ENCODE peak calls at places on chromosome 5, in eight cellular contexts. H is cardiac muscle cell, D is fibroblast of mammary gland, N is IMR-90, O is left ventricle myocardium inferior, V is mucosa of descending colon, M is lower lobe of right lung, B is spleen. K is an unnamed sample.

GRCh38 chr5:133827001-133827400 is 141.4 kb downstream of the C5orf15 start:
- DNase-seq in H (no peak), D (no peak), N (no peak), O (no peak), V (no peak), M (no peak), B (peak), K (no peak)

GRCh38 chr5:154967419-154968024 is 26.6 kb downstream of the MRPL22 start:
- DNase-seq in H (peak), D (peak), N (peak), O (no peak), V (no peak), M (no peak), B (no peak), K (no peak)

GRCh38 chr5:133753856-133754255 is 141.5 kb upstream of the FSTL4 start:
- DNase-seq in H (no peak), D (no peak), N (no peak), O (no peak), V (no peak), M (no peak), B (no peak), K (no peak)

GRCh38 chr5:92674322-92674721 is 906.7 kb downstream of the NR2F1-AS1 start:
- DNase-seq in H (no peak), D (no peak), N (no peak), O (no peak), V (no peak), M (no peak), B (no peak), K (no peak)

GRCh38 chr5:65121880-65122436 is 353.2 kb downstream of the CWC27 start:
- DNase-seq in H (no peak), D (peak), N (peak), O (no peak), V (no peak), M (no peak), B (no peak), K (peak)

GRCh38 chr5:53425598-53426516 is 54.6 kb upstream of the FST start:
- DNase-seq in H (peak), D (peak), N (no peak), O (no peak), V (no peak), M (no peak), B (no peak), K (no peak)

GRCh38 chr5:157651623-157652376 is 438 bp downstream of the SOX30 start:
- DNase-seq in H (no peak), D (peak), N (no peak), O (peak), V (peak), M (peak), B (peak), K (no peak)

GRCh38 chr5:141330299-141331080 is at the start of gene PCDHGA1:
- DNase-seq in H (no peak), D (peak), N (peak), O (no peak), V (no peak), M (no peak), B (no peak), K (no peak)

GRCh38 chr5:179184521-179185050 is 124.4 kb downstream of the ZNF354C start:
- DNase-seq in H (no peak), D (no peak), N (no peak), O (no peak), V (no peak), M (peak), B (peak), K (no peak)

GRCh38 chr5:131110256-131110594 is 54.8 kb downstream of the HINT1 start:
- DNase-seq in H (no peak), D (no peak), N (no peak), O (no peak), V (no peak), M (no peak), B (no peak), K (no peak)
- TF ChIP-seq CTCF in H (no peak), D (no peak), N (no peak), O (peak), V (no peak), M (no peak), B (no peak), K (no peak)

DNA sequence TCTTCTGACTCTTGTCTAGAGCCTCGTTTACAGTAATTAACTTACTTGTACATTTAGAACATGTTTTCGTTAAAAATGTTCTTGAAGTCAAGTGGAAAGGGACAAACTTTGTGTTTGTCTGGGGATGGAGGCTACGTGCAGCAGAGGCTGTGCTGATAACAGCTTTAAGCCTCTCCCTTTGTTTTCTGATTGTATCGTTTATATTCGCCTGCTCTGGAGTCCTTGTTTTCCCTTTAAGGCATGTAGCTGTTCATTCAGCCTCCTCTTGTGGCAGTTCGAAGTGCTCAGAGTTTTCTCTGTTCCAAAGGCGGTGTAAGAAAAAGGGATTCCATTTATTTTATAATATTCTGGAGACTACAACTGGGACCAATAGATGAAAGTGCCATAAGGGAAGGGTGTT is 1.9 kb downstream of the SLC36A1 start:
- DNase-seq in H (no peak), D (no peak), N (no peak), O (no peak), V (no peak), M (no peak), B (no peak), K (no peak)
- H3K4me3 ChIP-seq in H (no peak), D (no peak), N (no peak), O (peak), V (no peak), M (peak), B (peak), K (no peak)

DNA sequence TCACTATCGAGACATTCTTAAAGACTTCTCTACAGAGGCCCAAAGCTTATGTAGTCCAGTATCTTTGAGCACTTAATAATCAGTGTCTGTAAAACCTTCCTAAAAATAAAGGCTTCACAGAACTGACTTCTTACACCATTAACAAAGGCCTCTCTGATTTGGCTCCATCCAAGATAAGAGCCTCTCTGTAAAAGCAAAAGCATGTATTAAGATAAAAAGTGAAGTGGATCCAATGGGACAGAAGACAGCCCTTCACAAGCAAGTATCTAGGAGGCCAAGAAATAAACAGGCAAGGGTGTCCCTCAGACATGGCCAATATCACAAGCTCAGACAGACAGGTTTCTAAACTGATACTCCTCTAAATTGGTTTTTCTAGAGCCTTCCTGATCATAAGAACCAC is 11.9 kb downstream of the LHFPL2 start:
- DNase-seq in H (peak), D (no peak), N (no peak), O (no peak), V (no peak), M (no peak), B (no peak), K (no peak)
- TF ChIP-seq CTCF in H (no peak), D (no peak), N (no peak), O (no peak), V (no peak), M (no peak), B (no peak), K (no peak)

GRCh38 chr5:171318026-171318425 is 9.0 kb downstream of the TLX3 start:
- DNase-seq in H (no peak), D (no peak), N (no peak), O (no peak), V (no peak), M (no peak), B (no peak), K (no peak)

GRCh38 chr5:171315925-171316257 is 6.8 kb downstream of the TLX3 start:
- DNase-seq in H (no peak), D (no peak), N (no peak), O (no peak), V (no peak), M (no peak), B (no peak), K (no peak)

GRCh38 chr5:171315386-171315891 is 6.4 kb downstream of the TLX3 start:
- DNase-seq in H (no peak), D (no peak), N (no peak), O (no peak), V (no peak), M (no peak), B (no peak), K (no peak)

GRCh38 chr5:171317225-171317624 is 8.2 kb downstream of the TLX3 start:
- DNase-seq in H (no peak), D (no peak), N (no peak), O (no peak), V (no peak), M (no peak), B (no peak), K (no peak)

DNA sequence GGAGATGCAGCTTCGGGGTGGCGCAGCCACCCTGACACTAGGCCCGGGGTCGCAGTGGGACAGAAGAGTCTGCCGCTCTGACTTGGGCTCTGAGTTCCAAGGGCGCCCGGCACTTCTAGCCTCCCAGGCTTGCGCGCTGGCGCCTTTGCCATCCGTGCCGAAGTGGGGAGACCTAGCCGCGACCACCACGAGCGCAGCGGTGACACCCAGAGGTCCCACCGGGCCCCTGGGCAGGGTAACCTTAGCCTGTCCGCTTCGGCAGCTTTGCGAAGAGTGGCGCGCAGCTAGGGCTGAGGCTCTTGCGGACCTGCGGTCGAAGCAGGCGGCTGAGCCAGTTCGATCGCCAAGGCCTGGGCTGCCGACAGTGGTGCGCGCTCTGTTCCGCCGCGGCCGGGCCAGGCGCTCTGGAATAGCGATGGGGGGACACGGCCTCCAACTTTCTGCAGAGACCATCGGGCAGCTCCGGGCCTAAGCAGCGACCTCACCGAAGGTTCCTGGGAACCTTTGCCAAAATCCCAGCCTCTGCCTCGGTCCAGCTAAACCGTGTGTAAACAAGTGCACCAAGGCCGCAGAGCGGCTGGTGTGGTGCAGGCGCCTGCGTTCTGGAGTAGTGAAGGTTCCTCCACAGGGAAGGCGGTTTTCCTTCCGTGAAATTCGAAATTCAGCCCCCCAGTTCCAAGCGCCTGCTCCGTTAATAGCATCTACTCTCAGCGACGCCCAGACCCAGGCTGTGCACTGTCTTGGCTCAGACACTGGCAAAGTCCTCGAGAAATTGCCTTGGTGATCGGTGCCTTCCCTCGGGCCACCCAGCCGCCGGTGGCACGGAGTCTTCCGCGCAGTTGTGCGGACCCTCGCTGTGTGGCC is 7.4 kb downstream of the TLX3 start:
- DNase-seq in H (no peak), D (no peak), N (peak), O (no peak), V (no peak), M (no peak), B (no peak), K (no peak)
- H3K4me3 ChIP-seq in H (no peak), D (no peak), N (no peak), O (peak), V (no peak), M (no peak), B (peak), K (no peak)

GRCh38 chr5:127399068-127399467 is 108.5 kb downstream of the MEGF10 start:
- DNase-seq in H (no peak), D (no peak), N (no peak), O (no peak), V (no peak), M (no peak), B (no peak), K (no peak)

GRCh38 chr5:127398508-127398907 is 107.9 kb downstream of the MEGF10 start:
- DNase-seq in H (no peak), D (no peak), N (no peak), O (no peak), V (no peak), M (no peak), B (no peak), K (no peak)

GRCh38 chr5:127392762-127393161 is 102.2 kb downstream of the MEGF10 start:
- DNase-seq in H (no peak), D (no peak), N (no peak), O (no peak), V (no peak), M (no peak), B (no peak), K (no peak)

GRCh38 chr5:127400524-127400923 is 109.9 kb downstream of the MEGF10 start:
- DNase-seq in H (no peak), D (no peak), N (no peak), O (no peak), V (no peak), M (no peak), B (no peak), K (no peak)

DNA sequence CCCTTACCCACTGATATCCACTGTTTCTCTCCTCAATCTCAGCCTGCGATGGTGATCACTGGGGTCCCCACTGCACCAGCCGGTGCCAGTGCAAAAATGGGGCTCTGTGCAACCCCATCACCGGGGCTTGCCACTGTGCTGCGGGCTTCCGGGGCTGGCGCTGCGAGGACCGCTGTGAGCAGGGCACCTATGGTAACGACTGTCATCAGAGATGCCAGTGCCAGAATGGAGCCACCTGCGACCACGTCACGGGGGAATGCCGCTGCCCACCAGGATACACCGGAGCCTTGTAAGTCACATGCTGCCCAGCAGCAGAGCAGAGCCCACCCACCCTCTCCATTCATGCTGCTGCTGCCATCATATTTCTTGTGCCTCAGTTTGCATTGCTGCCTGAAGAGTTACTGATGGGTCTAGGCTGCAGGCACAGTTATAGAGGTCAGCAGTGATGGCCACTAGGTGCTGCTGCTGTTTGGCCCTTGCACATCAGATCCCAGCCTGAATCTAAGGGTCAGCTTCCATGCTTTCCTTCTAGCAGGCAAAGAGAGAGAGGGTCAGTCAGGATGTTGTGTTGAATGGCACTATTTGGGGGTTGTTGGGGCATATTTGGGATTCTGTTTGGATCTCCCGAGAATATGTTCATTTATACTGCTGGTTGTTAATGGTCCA is 106.0 kb downstream of the MEGF10 start:
- DNase-seq in H (no peak), D (no peak), N (no peak), O (no peak), V (no peak), M (no peak), B (no peak), K (no peak)
- TF ChIP-seq CTCF in H (no peak), D (no peak), N (no peak), O (peak), V (no peak), M (no peak), B (no peak), K (no peak)

GRCh38 chr5:321233-321725 is at the start of gene AHRR:
- DNase-seq in H (peak), D (peak), N (peak), O (peak), V (peak), M (peak), B (no peak), K (no peak)
- H3K4me3 ChIP-seq in H (peak), D (peak), N (peak), O (peak), V (no peak), M (peak), B (peak), K (peak)

GRCh38 chr5:169721771-169722170 is 84.7 kb downstream of the DOCK2 start:
- DNase-seq in H (no peak), D (no peak), N (no peak), O (no peak), V (no peak), M (no peak), B (no peak), K (no peak)
- TF ChIP-seq CTCF in H (no peak), D (peak), N (no peak), O (no peak), V (no peak), M (no peak), B (no peak), K (peak)

K was measured in HFF-Myc.